ENCODE peak calls at places on chromosomes 1 and 21, in seven cellular contexts. S is CD4-positive, alpha-beta T cell; G is CD8-positive, alpha-beta T cell; Q is lung; A is left ventricle myocardium inferior; Y is IMR-90; N is pancreas. J is an unnamed sample. For H3K27me3, the result is how much of the 10 kb centered on the place peaks cover.

GRCh38 chr1:198543670-198544260 is 3.3 kb upstream of the ATP6V1G3 start:
- DNase-seq in S (no peak), G (no peak), Q (no peak), A (no peak), Y (no peak), N (no peak), J (no peak)

GRCh38 chr1:116999596-116999995 is 2.0 kb upstream of the CD101 start:
- DNase-seq in S (no peak), G (no peak), Q (no peak), A (no peak), Y (no peak), N (no peak), J (no peak)

GRCh38 chr1:154326546-154327465 is 1.5 kb downstream of the ATP8B2 start:
- DNase-seq in S (no peak), G (no peak), Q (peak), A (peak), Y (peak), N (no peak), J (no peak)

GRCh38 chr1:168090395-168090794 is 46.3 kb downstream of the GPR161 start:
- DNase-seq in S (no peak), G (no peak), Q (no peak), A (no peak), Y (no peak), N (no peak), J (no peak)

GRCh38 chr1:221053889-221054288 is 174.6 kb downstream of the HLX start:
- DNase-seq in S (no peak), G (no peak), Q (no peak), A (no peak), Y (no peak), N (no peak), J (no peak)

GRCh38 chr1:3746389-3746783 is 5.9 kb upstream of the CCDC27 start:
- DNase-seq in S (no peak), G (no peak), Q (no peak), A (no peak), Y (no peak), N (peak), J (no peak)

GRCh38 chr1:148264374-148265276 is 112.5 kb upstream of the NBPF11 start:
- DNase-seq in S (no peak), G (no peak), Q (no peak), A (no peak), Y (peak), N (no peak), J (no peak)

GRCh38 chr1:19533626-19534025 is 48.3 kb upstream of the CAPZB start:
- DNase-seq in S (no peak), G (no peak), Q (no peak), A (peak), Y (no peak), N (no peak), J (no peak)

GRCh38 chr1:24567792-24568388 is 12.0 kb downstream of the NCMAP start:
- DNase-seq in S (no peak), G (no peak), Q (peak), A (no peak), Y (no peak), N (peak), J (no peak)

GRCh38 chr1:36134805-36135339 is 9.8 kb upstream of the COL8A2 start:
- DNase-seq in S (no peak), G (peak), Q (peak), A (peak), Y (peak), N (no peak), J (no peak)

GRCh38 chr1:6025269-6026094 is 20.2 kb upstream of the KCNAB2 start:
- DNase-seq in S (no peak), G (no peak), Q (no peak), A (no peak), Y (peak), N (no peak), J (no peak)

GRCh38 chr1:203126151-203126865 is 1.2 kb upstream of the ADORA1 start:
- DNase-seq in S (no peak), G (no peak), Q (no peak), A (no peak), Y (peak), N (no peak), J (no peak)

GRCh38 chr1:67735806-67736627 is 51.0 kb downstream of the GADD45A start:
- DNase-seq in S (peak), G (peak), Q (peak), A (peak), Y (peak), N (no peak), J (peak)

GRCh38 chr1:59686170-59686569 is 128.6 kb upstream of the HOOK1 start:
- DNase-seq in S (no peak), G (no peak), Q (no peak), A (no peak), Y (no peak), N (no peak), J (no peak)

GRCh38 chr1:39295901-39296300 is 91.4 kb downstream of the MACF1 start:
- DNase-seq in S (no peak), G (no peak), Q (no peak), A (no peak), Y (no peak), N (no peak), J (no peak)

GRCh38 chr1:76291186-76291585 is 216.6 kb downstream of the ST6GALNAC3 start:
- DNase-seq in S (no peak), G (no peak), Q (no peak), A (no peak), Y (no peak), N (no peak), J (no peak)

GRCh38 chr1:68141079-68141800 is 90.8 kb upstream of the DIRAS3 start:
- DNase-seq in S (no peak), G (no peak), Q (no peak), A (no peak), Y (peak), N (no peak), J (no peak)

GRCh38 chr1:180507826-180508724 is 5.7 kb upstream of the ACBD6 start:
- DNase-seq in S (no peak), G (no peak), Q (no peak), A (no peak), Y (peak), N (no peak), J (peak)

GRCh38 chr1:169392406-169392805 is 24.4 kb downstream of the BLZF1 start:
- DNase-seq in S (no peak), G (no peak), Q (no peak), A (no peak), Y (no peak), N (no peak), J (no peak)

GRCh38 chr1:115428676-115429075 is 90.6 kb upstream of the NGF start:
- DNase-seq in S (no peak), G (no peak), Q (no peak), A (no peak), Y (no peak), N (no peak), J (no peak)

GRCh38 chr1:218350909-218351616 is 5.9 kb downstream of the TGFB2 start:
- DNase-seq in S (no peak), G (no peak), Q (no peak), A (no peak), Y (peak), N (no peak), J (peak)

GRCh38 chr1:183205196-183205781 is 19.2 kb downstream of the LAMC2 start:
- DNase-seq in S (no peak), G (no peak), Q (no peak), A (no peak), Y (peak), N (no peak), J (peak)

GRCh38 chr1:35884934-35885333 is 1.9 kb downstream of the AGO1 start:
- DNase-seq in S (no peak), G (no peak), Q (no peak), A (no peak), Y (no peak), N (no peak), J (no peak)

GRCh38 chr21:42174173-42174572 is 44.8 kb upstream of the ABCG1 start:
- DNase-seq in S (no peak), G (no peak), Q (no peak), A (no peak), Y (no peak), N (no peak), J (no peak)

DNA sequence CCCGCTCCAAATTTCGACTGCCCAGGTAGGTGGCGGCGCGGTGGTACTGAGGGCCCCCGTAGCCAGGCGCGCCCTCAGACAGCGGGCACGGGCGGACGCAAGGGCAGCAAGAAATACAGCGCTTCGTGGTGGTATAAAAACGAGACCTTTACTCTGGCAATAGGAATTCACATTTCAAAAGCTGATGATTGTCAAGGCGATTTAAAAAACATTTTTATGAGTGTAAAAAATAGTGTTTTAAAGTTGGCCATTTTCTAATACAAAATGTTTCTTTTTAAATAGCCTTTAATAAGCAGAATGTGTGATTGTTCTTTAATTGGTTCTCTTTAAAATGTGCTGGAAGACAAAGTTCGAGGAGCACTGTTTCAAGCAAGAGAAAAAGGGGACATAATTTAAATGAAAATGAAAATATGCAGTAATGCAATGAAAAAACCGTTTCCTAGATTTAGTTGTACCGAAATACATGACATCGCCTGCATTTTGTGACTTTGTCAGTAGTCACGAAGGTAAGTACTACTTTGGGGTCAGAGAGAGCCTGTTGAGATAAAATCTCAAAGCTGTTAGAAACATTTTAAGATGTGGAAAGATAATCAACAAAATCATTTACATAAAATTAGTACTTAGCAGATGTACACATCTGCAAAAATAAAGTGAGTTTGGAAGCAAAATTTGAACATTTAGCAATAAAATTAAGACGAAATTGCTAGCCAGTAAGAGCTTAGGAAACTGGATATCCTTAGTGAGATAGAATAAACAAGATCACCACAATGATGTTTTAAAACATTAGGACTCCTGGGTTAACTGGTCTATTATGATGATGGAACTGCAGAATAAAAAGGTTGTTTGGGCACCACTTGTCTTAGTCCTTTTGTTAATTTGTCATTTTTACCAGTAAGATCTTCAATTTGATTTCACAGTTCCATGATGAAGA is 1.1 kb upstream of the PSMG1 start:
- DNase-seq in S (no peak), G (no peak), Q (no peak), A (no peak), Y (no peak), N (no peak), J (no peak)
- H3K27me3 ChIP-seq in S (under half), G (under half), Q (under half), A (under half), Y (under half), N (under half), J (under half)

GRCh38 chr1:23480187-23481025 is 3.6 kb downstream of the ASAP3 start:
- DNase-seq in S (no peak), G (no peak), Q (no peak), A (no peak), Y (no peak), N (no peak), J (no peak)

GRCh38 chr1:23478896-23479790 is 4.8 kb downstream of the ASAP3 start:
- DNase-seq in S (no peak), G (no peak), Q (peak), A (peak), Y (peak), N (peak), J (no peak)

GRCh38 chr1:23483327-23484252 is at the start of gene ASAP3:
- DNase-seq in S (peak), G (peak), Q (peak), A (peak), Y (peak), N (peak), J (no peak)

GRCh38 chr1:23481904-23482303 is 2.1 kb downstream of the ASAP3 start:
- DNase-seq in S (no peak), G (no peak), Q (no peak), A (no peak), Y (no peak), N (no peak), J (no peak)

DNA sequence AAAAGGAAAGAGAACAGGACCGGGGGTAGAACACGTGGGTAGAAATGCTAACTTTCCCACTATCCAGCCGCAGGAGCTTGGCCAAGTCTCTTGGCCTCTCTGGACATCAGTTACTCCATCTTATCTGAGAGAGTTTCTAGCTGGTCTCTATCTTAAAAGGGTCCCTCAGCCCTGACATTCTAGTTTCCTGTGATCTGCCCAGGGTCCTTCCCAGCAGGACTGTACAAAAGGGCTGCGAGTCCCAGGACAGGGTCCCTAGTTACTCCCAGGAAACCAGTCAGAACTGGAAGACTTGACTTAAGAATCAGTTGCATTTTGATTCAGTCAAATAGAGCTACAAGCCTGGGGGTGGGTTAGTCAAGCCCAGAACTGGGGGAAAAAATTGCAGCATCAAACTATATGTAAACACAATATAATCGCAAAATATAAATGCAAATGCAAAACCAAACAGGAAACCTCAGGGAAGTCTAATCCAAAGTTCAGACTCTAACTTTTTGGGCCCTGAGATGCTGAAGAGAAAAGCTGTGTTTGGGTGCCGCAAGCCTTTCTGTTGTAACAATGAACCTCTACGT is 2.9 kb downstream of the ASAP3 start:
- DNase-seq in S (no peak), G (no peak), Q (no peak), A (no peak), Y (no peak), N (no peak), J (no peak)
- H3K27ac ChIP-seq in S (no peak), G (no peak), Q (no peak), A (peak), Y (no peak), N (no peak), J (no peak)

DNA sequence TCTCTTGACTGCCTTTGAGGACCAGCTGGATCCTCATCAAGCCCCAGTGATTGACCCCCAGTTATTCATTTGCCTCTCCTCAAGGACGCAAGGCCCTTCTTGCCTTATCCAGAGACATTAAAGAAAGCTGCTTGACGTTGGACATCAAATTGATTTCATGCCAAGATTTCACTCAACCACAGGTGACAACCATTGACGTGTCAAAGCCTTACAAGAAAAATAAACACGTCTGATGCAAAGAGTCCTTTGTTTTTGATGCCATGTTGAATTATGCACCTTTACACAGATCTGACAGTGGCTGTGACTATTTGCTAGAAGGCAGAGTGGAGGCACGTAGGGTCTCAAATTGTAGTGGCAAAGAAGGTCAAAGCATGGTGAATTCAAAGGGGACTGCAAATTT is 666.2 kb upstream of the CAMK1G start:
- DNase-seq in S (no peak), G (no peak), Q (no peak), A (no peak), Y (no peak), N (no peak), J (no peak)
- TF ChIP-seq CTCF in S (no peak), G (no peak), Q (no peak), A (no peak), Y (no peak), N (no peak), J (no peak)

GRCh38 chr21:36703626-36704280 is 4.8 kb downstream of the SIM2 start:
- DNase-seq in S (no peak), G (no peak), Q (no peak), A (no peak), Y (no peak), N (no peak), J (no peak)
- H3K27me3 ChIP-seq in S (half or more), G (half or more), Q (under half), A (half or more), Y (half or more), N (under half), J (half or more)